ENCODE peak calls at places on chromosomes 3 and 15, in seven cellular contexts. I is GM13977, V is substantia nigra, M is left lobe of liver, L is NCI-H446 treated with DMSO at 0.1 percent for 48 hours, B is body of pancreas, H is EL. A is an unnamed sample.

GRCh38 chr3:27632431-27633223 is 89.5 kb downstream of the EOMES start:
- DNase-seq in I (peak), V (no peak), M (no peak), L (no peak), B (peak), H (peak), A (peak)

GRCh38 chr15:39587291-39587909 is 6.5 kb downstream of the THBS1 start:
- DNase-seq in I (no peak), V (no peak), M (no peak), L (no peak), B (no peak), H (peak), A (no peak)

GRCh38 chr15:43998607-43999006 is 171.8 kb downstream of the WDR76 start:
- DNase-seq in I (no peak), V (no peak), M (no peak), L (no peak), B (peak), H (no peak), A (no peak)

GRCh38 chr3:184323696-184324095 is 9.3 kb downstream of the EIF4G1 start:
- DNase-seq in I (peak), V (no peak), M (no peak), L (no peak), B (no peak), H (no peak), A (no peak)

GRCh38 chr15:74775132-74775562 is 6.7 kb upstream of the CSK start:
- DNase-seq in I (no peak), V (no peak), M (no peak), L (no peak), B (no peak), H (no peak), A (no peak)

GRCh38 chr15:89480505-89480904 is 15.9 kb downstream of the RHCG start:
- DNase-seq in I (no peak), V (no peak), M (no peak), L (no peak), B (no peak), H (no peak), A (no peak)

GRCh38 chr15:88653200-88654064 is 14.6 kb downstream of the ISG20 start:
- DNase-seq in I (no peak), V (no peak), M (no peak), L (no peak), B (no peak), H (no peak), A (no peak)

GRCh38 chr15:31476411-31476810 is 149.8 kb downstream of the KLF13 start:
- DNase-seq in I (no peak), V (no peak), M (peak), L (no peak), B (no peak), H (no peak), A (no peak)

GRCh38 chr3:193780371-193780770 is 187.4 kb downstream of the OPA1 start:
- DNase-seq in I (no peak), V (no peak), M (no peak), L (no peak), B (no peak), H (no peak), A (no peak)

GRCh38 chr3:138944842-138945645 is 1.9 kb downstream of the FOXL2 start:
- DNase-seq in I (no peak), V (no peak), M (no peak), L (no peak), B (peak), H (no peak), A (peak)

GRCh38 chr3:140629351-140630137 is 48.3 kb upstream of the TRIM42 start:
- DNase-seq in I (no peak), V (no peak), M (no peak), L (no peak), B (no peak), H (peak), A (no peak)

GRCh38 chr15:40328176-40328575 is 4.7 kb downstream of the INAFM2 start:
- DNase-seq in I (no peak), V (no peak), M (no peak), L (no peak), B (no peak), H (peak), A (no peak)

GRCh38 chr3:32613183-32613582 is 42.5 kb upstream of the DYNC1LI1 start:
- DNase-seq in I (no peak), V (no peak), M (no peak), L (no peak), B (no peak), H (no peak), A (no peak)

GRCh38 chr3:31533169-31533870 is 595 bp downstream of the STT3B start:
- DNase-seq in I (peak), V (no peak), M (peak), L (no peak), B (peak), H (peak), A (peak)

GRCh38 chr15:67167131-67167530 is 87.3 kb downstream of the AAGAB start:
- DNase-seq in I (no peak), V (no peak), M (no peak), L (no peak), B (no peak), H (no peak), A (no peak)

GRCh38 chr3:16464499-16465150 is 48.9 kb downstream of the RFTN1 start:
- DNase-seq in I (no peak), V (no peak), M (no peak), L (peak), B (no peak), H (no peak), A (no peak)

GRCh38 chr15:58510715-58511465 is 79.1 kb downstream of the LIPC start:
- DNase-seq in I (no peak), V (no peak), M (peak), L (no peak), B (no peak), H (peak), A (no peak)

GRCh38 chr3:77319711-77320110 is 279.8 kb downstream of the ROBO2 start:
- DNase-seq in I (peak), V (no peak), M (no peak), L (no peak), B (no peak), H (no peak), A (no peak)

GRCh38 chr3:195238626-195239118 is 32.3 kb downstream of the XXYLT1 start:
- DNase-seq in I (no peak), V (no peak), M (peak), L (no peak), B (peak), H (no peak), A (no peak)

GRCh38 chr3:186772886-186773417 is 10.4 kb upstream of the EIF4A2 start:
- DNase-seq in I (peak), V (peak), M (peak), L (no peak), B (peak), H (peak), A (peak)

GRCh38 chr3:63607716-63608115 is 44.8 kb upstream of the SNTN start:
- DNase-seq in I (no peak), V (no peak), M (no peak), L (no peak), B (no peak), H (no peak), A (no peak)

GRCh38 chr3:100044369-100044768 is 69.9 kb downstream of the FILIP1L start:
- DNase-seq in I (peak), V (no peak), M (no peak), L (no peak), B (no peak), H (no peak), A (no peak)

GRCh38 chr3:50322386-50323091 is at the start of gene HYAL2:
- DNase-seq in I (no peak), V (no peak), M (peak), L (no peak), B (peak), H (no peak), A (peak)

GRCh38 chr3:196486263-196486662 is 17.3 kb downstream of the RNF168 start:
- DNase-seq in I (no peak), V (no peak), M (no peak), L (no peak), B (no peak), H (no peak), A (no peak)

GRCh38 chr3:162777118-162777517 is 1280.5 kb downstream of the OTOL1 start:
- DNase-seq in I (no peak), V (no peak), M (no peak), L (no peak), B (no peak), H (no peak), A (no peak)

GRCh38 chr3:177335728-177336127 is 138.4 kb upstream of the TBL1XR1 start:
- DNase-seq in I (no peak), V (no peak), M (no peak), L (no peak), B (no peak), H (peak), A (no peak)

GRCh38 chr15:75844629-75845390 is 1.6 kb downstream of the UBE2Q2 start:
- DNase-seq in I (no peak), V (no peak), M (no peak), L (no peak), B (no peak), H (no peak), A (no peak)

GRCh38 chr3:43584043-43584826 is 37.6 kb downstream of the ANO10 start:
- DNase-seq in I (no peak), V (no peak), M (no peak), L (no peak), B (no peak), H (peak), A (no peak)

GRCh38 chr15:57859130-57859685 is 152.7 kb downstream of the POLR2M start:
- DNase-seq in I (no peak), V (no peak), M (no peak), L (no peak), B (no peak), H (no peak), A (no peak)

GRCh38 chr3:124032351-124032880 is 40.5 kb upstream of the ROPN1 start:
- DNase-seq in I (no peak), V (no peak), M (peak), L (peak), B (no peak), H (peak), A (peak)

GRCh38 chr3:160768031-160768430 is 12.0 kb downstream of the PPM1L start:
- DNase-seq in I (no peak), V (no peak), M (no peak), L (no peak), B (no peak), H (no peak), A (no peak)

GRCh38 chr3:113485161-113485609 is 29.8 kb downstream of the SPICE1 start:
- DNase-seq in I (no peak), V (no peak), M (no peak), L (no peak), B (no peak), H (no peak), A (no peak)